ENCODE peak calls at places on chromosomes 4 and X, in eight cellular contexts. Y is AG08395; K is activated CD8-positive, alpha-beta memory T cell treated with anti-CD3 and anti-CD28 coated beads for 1 hour; I is lung; L is left lung; J is EL; E is lung microvascular endothelial cell; Z is A673. T is an unnamed sample.

GRCh38 chr4:104859601-104860000 is 287.1 kb upstream of the TET2 start:
- DNase-seq in Y (no peak), K (no peak), Z (no peak), E (no peak), I (no peak), J (no peak), L (no peak), T (no peak)

GRCh38 chr4:40283968-40284367 is 51.2 kb upstream of the CHRNA9 start:
- DNase-seq in Y (no peak), J (no peak), I (no peak), Z (peak), L (no peak), K (peak), E (no peak), T (peak)

GRCh38 chrX:119495734-119496520 is 27.7 kb downstream of the SLC25A5 start:
- DNase-seq in Z (no peak), Y (no peak), I (no peak), K (no peak), L (no peak), J (no peak), E (no peak), T (no peak)

GRCh38 chrX:40282901-40283674 is 185.3 kb upstream of the BCOR start:
- DNase-seq in J (no peak), Y (peak), Z (no peak), I (no peak), E (no peak), K (no peak), L (no peak), T (no peak)

GRCh38 chrX:31071725-31072124 is at the start of gene FTHL17:
- DNase-seq in Z (no peak), J (no peak), Y (no peak), I (no peak), E (no peak), L (no peak), K (no peak), T (no peak)

GRCh38 chrX:46268429-46268828 is 276.8 kb downstream of the ZNF674 start:
- DNase-seq in L (no peak), Z (peak), J (peak), K (no peak), E (no peak), I (no peak), Y (no peak), T (peak)

GRCh38 chrX:11579856-11580595 is 85.7 kb downstream of the ARHGAP6 start:
- DNase-seq in I (no peak), K (no peak), L (no peak), E (no peak), Z (peak), J (peak), Y (no peak), T (peak)

GRCh38 chr4:154868423-154869194 is 87.5 kb downstream of the RBM46 start:
- DNase-seq in I (no peak), K (no peak), E (no peak), J (no peak), Y (no peak), L (no peak), Z (no peak), T (no peak)

GRCh38 chr4:172709376-172709775 is 459.2 kb upstream of the GALNT7 start:
- DNase-seq in I (no peak), K (no peak), Y (no peak), E (no peak), J (no peak), L (no peak), Z (no peak), T (no peak)

GRCh38 chr4:162201673-162202072 is 37.9 kb upstream of the FSTL5 start:
- DNase-seq in Z (no peak), J (no peak), K (no peak), Y (no peak), I (no peak), E (no peak), L (no peak), T (peak)

GRCh38 chr4:152309418-152309817 is 226.5 kb downstream of the FBXW7 start:
- DNase-seq in E (no peak), L (no peak), I (no peak), J (peak), K (no peak), Y (no peak), Z (no peak), T (peak)

GRCh38 chr4:87977521-87978278 is 2.2 kb downstream of the SPP1 start:
- DNase-seq in L (no peak), Y (no peak), Z (no peak), E (no peak), J (no peak), K (no peak), I (no peak), T (no peak)

GRCh38 chr4:1540601-1541375 is 134.5 kb upstream of the NKX1-1 start:
- DNase-seq in Z (no peak), Y (no peak), E (peak), I (no peak), J (no peak), K (no peak), L (peak), T (no peak)

GRCh38 chr4:55910140-55910539 is 38.6 kb upstream of the CEP135 start:
- DNase-seq in Z (no peak), I (no peak), J (peak), E (no peak), L (no peak), Y (peak), K (no peak), T (peak)

GRCh38 chr4:88958080-88958479 is 98.9 kb downstream of the FAM13A start:
- DNase-seq in K (no peak), Y (no peak), E (no peak), Z (no peak), L (no peak), J (no peak), I (no peak), T (no peak)

GRCh38 chr4:1565598-1566295 is 118.4 kb downstream of the FAM53A start:
- DNase-seq in Z (no peak), L (peak), I (no peak), K (no peak), J (no peak), E (no peak), Y (no peak), T (no peak)

GRCh38 chr4:87322754-87323153 is at the start of gene HSD17B13:
- DNase-seq in Y (no peak), J (no peak), L (no peak), E (no peak), I (no peak), K (no peak), Z (no peak), T (no peak)

GRCh38 chrX:153662266-153662665 is 11.3 kb downstream of the PNCK start:
- DNase-seq in I (no peak), Y (no peak), E (peak), Z (peak), L (peak), J (peak), K (peak), T (peak)

GRCh38 chr4:74453037-74453635 is 8.2 kb downstream of the AREG start:
- DNase-seq in E (no peak), K (no peak), J (no peak), Z (no peak), I (no peak), Y (no peak), L (no peak), T (no peak)

GRCh38 chr4:63169836-63170235 is 1239.4 kb downstream of the TECRL start:
- DNase-seq in Y (no peak), J (no peak), E (no peak), K (no peak), I (no peak), Z (no peak), L (no peak), T (no peak)

GRCh38 chrX:53281321-53281822 is at the start of gene IQSEC2:
- DNase-seq in Y (peak), K (no peak), L (peak), J (peak), I (peak), Z (peak), E (no peak), T (peak)

GRCh38 chr4:152938237-152938969 is 2.3 kb downstream of the FHDC1 start:
- DNase-seq in J (no peak), E (no peak), Y (no peak), L (peak), Z (no peak), K (no peak), I (no peak), T (no peak)

GRCh38 chrX:140765043-140765784 is 55.7 kb downstream of the LINC00632 start:
- DNase-seq in L (no peak), E (peak), Z (no peak), K (no peak), Y (peak), I (no peak), J (peak), T (peak)

GRCh38 chrX:31126205-31126604 is 54.4 kb upstream of the FTHL17 start:
- DNase-seq in L (no peak), Y (no peak), Z (no peak), I (no peak), J (peak), K (no peak), E (no peak), T (no peak)

GRCh38 chr4:184028571-184028996 is 123.5 kb downstream of the STOX2 start:
- DNase-seq in J (no peak), Z (no peak), Y (peak), E (no peak), I (no peak), L (peak), K (no peak), T (no peak)

GRCh38 chr4:168666531-168666930 is 169.7 kb downstream of the PALLD start:
- DNase-seq in E (no peak), Y (peak), Z (peak), L (no peak), J (peak), K (no peak), I (no peak), T (peak)

GRCh38 chr4:6884341-6884870 is 25.2 kb upstream of the TBC1D14 start:
- DNase-seq in Y (no peak), Z (no peak), K (no peak), I (no peak), L (no peak), E (no peak), J (no peak), T (no peak)

GRCh38 chr4:41214158-41215146 is at the start of gene APBB2:
- DNase-seq in K (no peak), E (peak), Y (peak), I (peak), J (peak), Z (peak), L (peak), T (peak)

GRCh38 chr4:142009751-142010150 is 373.4 kb downstream of the IL15 start:
- DNase-seq in L (no peak), J (no peak), K (no peak), Y (no peak), I (no peak), E (no peak), Z (no peak), T (no peak)

GRCh38 chrX:141375011-141375730 is 132.9 kb upstream of the SPANXC start:
- DNase-seq in I (no peak), J (no peak), Y (no peak), L (no peak), Z (no peak), K (no peak), E (no peak), T (no peak)

T was measured in ELR.